ENCODE peak calls at places on chromosomes 12 and 14, in seven cellular contexts. J is CD8-positive, alpha-beta memory T cell; O is IMR-90; S is GM12865; Q is astrocyte of the cerebellum; Z is ascending aorta; M is upper lobe of right lung. Y is an unnamed sample.

GRCh38 chr12:114447274-114447716 is 41.4 kb upstream of the TBX5 start:
- DNase-seq in J (no peak), O (no peak), S (no peak), Q (no peak), Z (no peak), M (no peak), Y (no peak)

GRCh38 chr12:53695148-53696138 is 19.6 kb upstream of the ATP5MC2 start:
- DNase-seq in J (peak; percentile 5), O (peak; percentile 55), S (no peak), Q (no peak), Z (no peak), M (peak; percentile 69), Y (no peak)

GRCh38 chr14:69039287-69039628 is 60.2 kb upstream of the ACTN1 start:
- DNase-seq in J (no peak), O (peak; percentile 76), S (no peak), Q (no peak), Z (no peak), M (no peak), Y (no peak)

GRCh38 chr14:55118761-55119160 is 10.3 kb upstream of the LGALS3 start:
- DNase-seq in J (no peak), O (no peak), S (no peak), Q (no peak), Z (no peak), M (no peak), Y (no peak)

GRCh38 chr14:74516451-74517155 is 23.0 kb downstream of the ISCA2 start:
- DNase-seq in J (no peak), O (peak; percentile 25), S (no peak), Q (no peak), Z (no peak), M (peak; percentile 59), Y (no peak)

GRCh38 chr14:54722791-54723432 is 156.0 kb downstream of the SAMD4A start:
- DNase-seq in J (no peak), O (peak; percentile 36), S (peak; percentile 52), Q (peak; percentile 33), Z (no peak), M (no peak), Y (no peak)

GRCh38 chr14:37153005-37153404 is 19.4 kb downstream of the SLC25A21 start:
- DNase-seq in J (no peak), O (no peak), S (no peak), Q (no peak), Z (no peak), M (no peak), Y (no peak)

GRCh38 chr14:105050551-105050897 is 14.7 kb downstream of the GPR132 start:
- DNase-seq in J (no peak), O (peak; percentile 42), S (no peak), Q (no peak), Z (no peak), M (peak; percentile 86), Y (no peak)

GRCh38 chr12:32688786-32689185 is 9.7 kb downstream of the DNM1L start:
- DNase-seq in J (no peak), O (no peak), S (no peak), Q (no peak), Z (no peak), M (no peak), Y (no peak)

GRCh38 chr14:96205059-96205993 is 687 bp downstream of the BDKRB2 start:
- DNase-seq in J (no peak), O (no peak), S (no peak), Q (no peak), Z (no peak), M (no peak), Y (no peak)

GRCh38 chr12:94305293-94305957 is 154.2 kb downstream of the CEP83 start:
- DNase-seq in J (no peak), O (peak; percentile 82), S (peak; percentile 76), Q (peak; percentile 23), Z (no peak), M (no peak), Y (no peak)

GRCh38 chr14:103199141-103199540 is 75.9 kb downstream of the TNFAIP2 start:
- DNase-seq in J (no peak), O (peak; percentile 52), S (no peak), Q (no peak), Z (no peak), M (no peak), Y (no peak)

DNA sequence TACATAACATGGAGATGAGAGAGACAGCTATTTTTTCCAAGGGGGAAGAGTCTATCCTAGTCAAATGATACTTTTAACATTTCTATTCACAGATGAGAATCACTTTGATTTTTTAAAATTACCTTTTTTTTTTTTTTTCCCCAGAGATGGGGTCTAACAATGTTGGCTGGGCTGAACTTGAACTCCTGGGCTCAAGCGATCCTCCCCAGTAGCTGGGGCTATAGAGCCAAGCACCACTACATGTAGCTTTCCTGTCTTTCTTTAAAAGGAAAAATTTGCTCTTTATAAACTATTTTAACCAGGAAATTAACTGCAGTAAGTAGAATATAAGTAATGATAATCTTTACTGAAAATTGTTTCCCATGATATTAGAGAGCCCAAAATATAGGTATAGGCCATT is 3.3 kb downstream of the PRICKLE1 start:
- DNase-seq in J (no peak), O (no peak), S (no peak), Q (no peak), Z (no peak), M (no peak), Y (no peak)
- H3K4me3 ChIP-seq in J (no peak overlapping the region), O (no peak overlapping the region), S (no peak overlapping the region), Q (no peak overlapping the region), Z (no peak overlapping the region), M (no peak overlapping the region), Y (no peak overlapping the region)

GRCh38 chr14:92575773-92576303 is 62.3 kb downstream of the RIN3 start:
- DNase-seq in J (no peak), O (no peak), S (no peak), Q (no peak), Z (no peak), M (no peak), Y (no peak)
- H3K4me3 ChIP-seq in J (no peak overlapping the region), O (no peak overlapping the region), S (no peak overlapping the region), Q (no peak overlapping the region), Z (no peak overlapping the region), M (no peak overlapping the region), Y (no peak overlapping the region)

GRCh38 chr12:47985596-47986265 is 18.5 kb downstream of the COL2A1 start:
- DNase-seq in J (no peak), O (no peak), S (no peak), Q (no peak), Z (no peak), M (no peak), Y (no peak)

GRCh38 chr12:47984331-47984801 is 19.9 kb downstream of the COL2A1 start:
- DNase-seq in J (no peak), O (no peak), S (no peak), Q (no peak), Z (no peak), M (no peak), Y (no peak)

GRCh38 chr12:47986832-47987231 is 17.4 kb downstream of the COL2A1 start:
- DNase-seq in J (no peak), O (no peak), S (no peak), Q (no peak), Z (no peak), M (no peak), Y (no peak)

GRCh38 chr12:47987411-47988072 is 16.7 kb downstream of the COL2A1 start:
- DNase-seq in J (no peak), O (peak; percentile 43), S (no peak), Q (no peak), Z (no peak), M (no peak), Y (no peak)

DNA sequence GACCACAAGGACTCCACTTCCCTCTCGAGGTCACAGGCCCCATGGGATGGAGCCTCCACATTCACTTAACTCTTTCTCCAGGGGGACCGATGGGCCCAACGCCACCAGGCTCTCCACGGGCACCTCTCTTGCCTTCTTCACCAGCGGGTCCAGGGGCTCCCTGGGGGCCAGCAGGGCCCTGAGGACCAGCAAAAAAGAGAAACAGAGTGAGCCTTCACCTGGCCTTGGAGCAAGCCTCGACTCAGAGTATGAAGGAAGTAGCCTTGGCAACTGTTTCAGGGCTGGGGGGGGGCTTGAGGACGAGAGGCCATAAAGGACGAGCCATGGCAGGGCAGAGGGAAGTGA is 18.0 kb downstream of the COL2A1 start:
- DNase-seq in J (no peak), O (no peak), S (no peak), Q (no peak), Z (no peak), M (no peak), Y (no peak)
- H3K4me3 ChIP-seq in J (no peak overlapping the region), O (no peak overlapping the region), S (no peak overlapping the region), Q (no peak overlapping the region), Z (no peak overlapping the region), M (no peak overlapping the region), Y (no peak overlapping the region)

DNA sequence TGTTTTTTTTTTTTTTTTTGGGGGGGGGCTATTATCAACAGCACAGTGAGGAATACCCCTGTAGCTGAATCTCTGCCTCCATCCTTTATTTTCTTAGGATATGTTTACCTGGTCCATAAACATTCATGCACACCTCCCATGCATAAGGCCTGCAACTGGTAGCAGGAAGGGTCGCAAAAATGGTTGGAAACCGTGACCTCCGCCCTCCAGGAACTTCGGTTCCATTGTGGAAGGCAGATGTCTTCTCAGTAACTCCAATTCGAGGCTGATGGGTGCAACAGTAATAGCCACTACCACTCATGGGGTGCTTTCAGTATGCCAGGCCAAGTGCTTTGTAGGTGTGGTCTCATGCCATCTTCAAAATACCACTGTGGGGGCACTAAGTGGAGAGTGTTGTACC is 40.2 kb downstream of the ACACB start:
- DNase-seq in J (no peak), O (no peak), S (no peak), Q (no peak), Z (no peak), M (no peak), Y (no peak)
- H3K4me3 ChIP-seq in J (no peak overlapping the region), O (no peak overlapping the region), S (no peak overlapping the region), Q (no peak overlapping the region), Z (no peak overlapping the region), M (no peak overlapping the region), Y (no peak overlapping the region)

GRCh38 chr14:23403139-23403438 is 5.0 kb downstream of the MYH6 start:
- DNase-seq in J (no peak), O (no peak), S (no peak), Q (no peak), Z (no peak), M (peak; percentile 46), Y (no peak)

GRCh38 chr14:23405096-23405495 is 3.0 kb downstream of the MYH6 start:
- DNase-seq in J (no peak), O (no peak), S (no peak), Q (no peak), Z (no peak), M (no peak), Y (no peak)

GRCh38 chr14:23404331-23404900 is 3.7 kb downstream of the MYH6 start:
- DNase-seq in J (no peak), O (no peak), S (no peak), Q (no peak), Z (no peak), M (no peak), Y (no peak)

GRCh38 chr14:23402296-23403138 is 5.6 kb downstream of the MYH6 start:
- DNase-seq in J (no peak), O (no peak), S (no peak), Q (no peak), Z (no peak), M (peak; percentile 39), Y (no peak)

GRCh38 chr14:23403908-23404307 is 4.2 kb downstream of the MYH6 start:
- DNase-seq in J (no peak), O (no peak), S (no peak), Q (no peak), Z (no peak), M (no peak), Y (no peak)
- H3K4me3 ChIP-seq in J (no peak overlapping the region), O (no peak overlapping the region), S (no peak overlapping the region), Q (no peak overlapping the region), Z (no peak overlapping the region), M (no peak overlapping the region), Y (no peak overlapping the region)

GRCh38 chr12:43015090-43015737 is 425.7 kb upstream of the PRICKLE1 start:
- DNase-seq in J (no peak), O (no peak), S (no peak), Q (no peak), Z (no peak), M (no peak), Y (no peak)
- H3K4me3 ChIP-seq in J (no peak overlapping the region), O (no peak overlapping the region), S (no peak overlapping the region), Q (no peak overlapping the region), Z (no peak overlapping the region), M (no peak overlapping the region), Y (no peak overlapping the region)

GRCh38 chr12:6540181-6540877 is 6.0 kb downstream of the GAPDH start:
- DNase-seq in J (peak; percentile 29), O (peak; percentile 93), S (peak; percentile 53), Q (peak; percentile 59), Z (peak; percentile 83), M (peak; percentile 91), Y (no peak)
- H3K4me3 ChIP-seq in J (no peak overlapping the region), O (no peak overlapping the region), S (no peak overlapping the region), Q (no peak overlapping the region), Z (no peak overlapping the region), M (peak overlapping the region; percentile 27), Y (peak overlapping the region; percentile 10)

Y was measured in AG04449.